ENCODE peak calls at places on chromosomes 11 and 22, in nine cellular contexts. S is frontal cortex; E is sciatic nerve; X is activated T-cell treated with anti-CD3 and anti-CD28 coated beads for 48 hours; G is astrocyte of the spinal cord; T is mucosa of descending colon; W is CD8-positive, alpha-beta T cell; D is HuH-7; J is upper lobe of right lung. N is an unnamed sample.

GRCh38 chr11:117457031-117457785 is 129.6 kb downstream of the CEP164 start:
- DNase-seq in X (no peak), T (no peak), S (no peak), E (no peak), W (no peak), D (no peak), G (no peak), J (peak), N (no peak)

GRCh38 chr11:72735495-72736027 is 16.6 kb downstream of the ARAP1 start:
- DNase-seq in T (no peak), W (no peak), E (no peak), G (peak), S (no peak), X (no peak), D (no peak), J (no peak), N (no peak)

GRCh38 chr11:106619320-106619990 is 398.8 kb downstream of the GUCY1A2 start:
- DNase-seq in E (no peak), W (no peak), X (no peak), J (no peak), T (no peak), S (no peak), G (no peak), D (no peak), N (no peak)

GRCh38 chr22:46061124-46061410 is 84.1 kb upstream of the WNT7B start:
- DNase-seq in D (peak), X (no peak), W (no peak), S (no peak), E (no peak), T (no peak), J (peak), G (no peak), N (no peak)

GRCh38 chr22:35643991-35644390 is 4.3 kb upstream of the APOL6 start:
- DNase-seq in X (no peak), W (no peak), S (no peak), J (no peak), T (no peak), G (no peak), D (no peak), E (no peak), N (no peak)

GRCh38 chr22:32926600-32926999 is 125.1 kb downstream of the TIMP3 start:
- DNase-seq in X (no peak), S (no peak), T (no peak), J (no peak), E (no peak), W (no peak), D (peak), G (peak), N (no peak)

GRCh38 chr11:36131719-36132349 is 157.4 kb downstream of the COMMD9 start:
- DNase-seq in D (peak), X (peak), T (no peak), S (peak), J (no peak), E (peak), G (peak), W (no peak), N (peak)

GRCh38 chr22:42490244-42490832 is 29.3 kb downstream of the RRP7A start:
- DNase-seq in T (no peak), S (no peak), D (no peak), W (no peak), E (no peak), X (no peak), J (no peak), G (no peak), N (no peak)

GRCh38 chr11:62540804-62541671 is 5.6 kb downstream of the AHNAK start:
- DNase-seq in T (peak), J (no peak), D (no peak), S (no peak), X (no peak), W (no peak), G (no peak), E (no peak), N (no peak)

GRCh38 chr11:18223937-18224387 is 12.6 kb downstream of the SAA4 start:
- DNase-seq in D (no peak), E (no peak), S (no peak), G (no peak), W (no peak), T (no peak), X (no peak), J (no peak), N (no peak)

GRCh38 chr11:68817554-68817953 is 24.2 kb downstream of the CPT1A start:
- DNase-seq in E (no peak), W (no peak), X (no peak), S (no peak), J (no peak), D (no peak), T (no peak), G (no peak), N (no peak)